ENCODE peak calls at places on chromosome 6, in five cellular contexts. E is HFF-Myc, A is H1, N is psoas muscle, T is heart left ventricle. K is an unnamed sample.

GRCh38 chr6:54916858-54917257 is 70.3 kb downstream of the FAM83B start:
- DNase-seq in E (no peak), A (no peak), N (no peak), T (no peak), K (no peak)

GRCh38 chr6:124076336-124077048 is 272.8 kb downstream of the NKAIN2 start:
- DNase-seq in E (no peak), A (no peak), N (no peak), T (no peak), K (no peak)

GRCh38 chr6:82555801-82556200 is 192.2 kb downstream of the TPBG start:
- DNase-seq in E (no peak), A (no peak), N (no peak), T (no peak), K (no peak)

GRCh38 chr6:150915868-150916267 is 50.4 kb downstream of the MTHFD1L start:
- DNase-seq in E (no peak), A (no peak), N (no peak), T (no peak), K (no peak)

GRCh38 chr6:169070506-169071176 is 183.0 kb downstream of the THBS2 start:
- DNase-seq in E (peak), A (no peak), N (peak), T (peak), K (peak)

GRCh38 chr6:8492536-8493125 is 57.3 kb upstream of the SLC35B3 start:
- DNase-seq in E (no peak), A (no peak), N (no peak), T (no peak), K (no peak)

GRCh38 chr6:148508401-148509151 is 165.9 kb downstream of the SASH1 start:
- DNase-seq in E (no peak), A (no peak), N (no peak), T (no peak), K (no peak)

GRCh38 chr6:43070028-43070632 is 6.0 kb upstream of the PTK7 start:
- DNase-seq in E (no peak), A (no peak), N (no peak), T (no peak), K (no peak)

GRCh38 chr6:2111162-2111677 is 134.2 kb downstream of the GMDS start:
- DNase-seq in E (no peak), A (no peak), N (no peak), T (no peak), K (no peak)

GRCh38 chr6:119156742-119157494 is 78.5 kb upstream of the FAM184A start:
- DNase-seq in E (no peak), A (no peak), N (no peak), T (no peak), K (no peak)

GRCh38 chr6:54481096-54481495 is 172.9 kb downstream of the TINAG start:
- DNase-seq in E (no peak), A (no peak), N (no peak), T (no peak), K (no peak)

GRCh38 chr6:107820571-107821261 is 3.4 kb downstream of the SCML4 start:
- DNase-seq in E (no peak), A (peak), N (no peak), T (no peak), K (peak)

GRCh38 chr6:24205020-24205492 is 79.0 kb downstream of the NRSN1 start:
- DNase-seq in E (peak), A (no peak), N (no peak), T (no peak), K (no peak)

GRCh38 chr6:21079468-21080048 is 514.0 kb upstream of the SOX4 start:
- DNase-seq in E (no peak), A (no peak), N (no peak), T (no peak), K (no peak)

DNA sequence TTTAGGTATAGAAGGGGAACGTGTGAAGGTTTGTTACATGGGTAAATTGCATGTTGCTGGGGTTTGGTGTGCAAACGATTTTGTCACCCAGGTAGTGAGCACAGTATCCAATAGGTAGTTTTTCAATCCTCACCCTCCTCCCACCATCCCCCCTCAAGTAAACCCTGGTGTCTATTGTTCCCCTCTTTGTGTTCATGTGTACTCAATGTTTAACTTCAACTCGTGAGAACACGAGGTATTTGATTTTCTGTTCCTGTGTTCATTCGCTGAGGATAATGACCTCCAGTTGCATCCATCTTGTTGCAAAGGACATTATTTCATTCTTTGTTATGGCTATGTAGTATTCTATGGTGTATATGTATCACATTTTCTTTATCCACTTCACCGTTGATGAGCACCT is 11.6 kb upstream of the VNN1 start:
- DNase-seq in E (no peak), A (no peak), N (no peak), T (no peak), K (no peak)
- TF ChIP-seq CTCF in E (no peak), A (no peak), N (no peak), T (no peak), K (no peak)

GRCh38 chr6:158707120-158707519 is 57.3 kb downstream of the SYTL3 start:
- DNase-seq in E (no peak), A (no peak), N (no peak), T (peak), K (no peak)

GRCh38 chr6:158707826-158708225 is 58.0 kb downstream of the SYTL3 start:
- DNase-seq in E (no peak), A (no peak), N (no peak), T (peak), K (no peak)

GRCh38 chr6:158705386-158706126 is 55.7 kb downstream of the SYTL3 start:
- DNase-seq in E (no peak), A (no peak), N (no peak), T (no peak), K (no peak)

GRCh38 chr6:158708239-158708638 is 58.4 kb downstream of the SYTL3 start:
- DNase-seq in E (no peak), A (no peak), N (no peak), T (peak), K (no peak)

GRCh38 chr6:158706369-158706982 is 56.6 kb downstream of the SYTL3 start:
- DNase-seq in E (no peak), A (no peak), N (peak), T (peak), K (no peak)
- TF ChIP-seq CTCF in E (peak), A (peak), N (peak), T (peak), K (peak)

DNA sequence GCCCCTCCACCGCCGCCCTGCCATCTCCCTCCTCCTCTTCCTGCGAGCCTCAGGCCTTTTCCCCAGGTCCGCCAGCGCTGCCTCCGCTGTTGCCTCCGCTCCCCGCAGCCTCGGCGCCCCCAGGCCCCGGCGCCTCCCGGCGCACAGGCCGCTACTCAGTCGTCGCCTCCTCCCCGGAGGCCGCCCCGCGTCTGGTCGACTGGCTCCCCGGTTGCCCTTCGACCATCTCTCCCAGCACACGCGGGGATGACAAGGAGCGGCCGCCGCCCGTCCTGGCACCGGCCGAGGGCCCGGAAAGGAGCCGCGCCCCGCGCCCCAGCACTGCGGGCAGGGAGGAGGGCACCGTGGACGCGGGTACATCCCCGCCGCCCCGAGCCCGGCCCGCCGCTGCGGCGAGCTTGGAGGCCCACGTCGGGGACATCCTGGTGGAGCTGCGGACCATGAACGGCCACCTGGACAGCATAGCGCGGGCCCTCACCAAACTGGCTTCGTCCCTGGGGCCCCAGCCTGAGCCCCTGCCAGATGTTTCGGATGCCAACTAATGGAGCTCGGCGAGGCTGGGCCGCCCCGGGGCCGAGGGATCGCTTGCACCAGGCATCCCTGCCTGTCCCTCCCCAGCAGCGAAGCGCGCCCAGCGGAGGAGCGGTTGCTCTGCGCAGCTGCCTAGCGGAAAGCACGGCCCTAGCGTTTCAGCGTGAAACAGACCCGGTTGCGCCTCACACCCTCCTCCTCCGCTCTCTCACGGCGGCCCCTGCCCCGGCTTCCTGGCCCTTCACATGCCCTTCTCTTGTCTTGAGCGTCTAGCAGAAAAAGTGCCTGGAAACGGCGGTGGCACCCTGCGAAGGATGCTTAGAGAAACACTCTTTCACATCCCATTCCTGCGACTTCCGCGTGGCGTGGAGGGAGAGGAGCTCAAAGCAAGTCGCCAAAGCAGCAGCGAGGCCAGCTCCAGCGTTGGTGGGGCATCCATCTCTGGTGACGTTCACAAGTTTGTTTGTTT is 285.7 kb upstream of the SUPT3H start:
- DNase-seq in E (no peak), A (peak), N (peak), T (peak), K (peak)
- TF ChIP-seq CTCF in E (no peak), A (no peak), N (no peak), T (no peak), K (no peak)

GRCh38 chr6:41733707-41734665 is 1.4 kb downstream of the TFEB start:
- DNase-seq in E (no peak), A (peak), N (peak), T (peak), K (peak)
- TF ChIP-seq CTCF in E (no peak), A (no peak), N (no peak), T (no peak), K (no peak)

DNA sequence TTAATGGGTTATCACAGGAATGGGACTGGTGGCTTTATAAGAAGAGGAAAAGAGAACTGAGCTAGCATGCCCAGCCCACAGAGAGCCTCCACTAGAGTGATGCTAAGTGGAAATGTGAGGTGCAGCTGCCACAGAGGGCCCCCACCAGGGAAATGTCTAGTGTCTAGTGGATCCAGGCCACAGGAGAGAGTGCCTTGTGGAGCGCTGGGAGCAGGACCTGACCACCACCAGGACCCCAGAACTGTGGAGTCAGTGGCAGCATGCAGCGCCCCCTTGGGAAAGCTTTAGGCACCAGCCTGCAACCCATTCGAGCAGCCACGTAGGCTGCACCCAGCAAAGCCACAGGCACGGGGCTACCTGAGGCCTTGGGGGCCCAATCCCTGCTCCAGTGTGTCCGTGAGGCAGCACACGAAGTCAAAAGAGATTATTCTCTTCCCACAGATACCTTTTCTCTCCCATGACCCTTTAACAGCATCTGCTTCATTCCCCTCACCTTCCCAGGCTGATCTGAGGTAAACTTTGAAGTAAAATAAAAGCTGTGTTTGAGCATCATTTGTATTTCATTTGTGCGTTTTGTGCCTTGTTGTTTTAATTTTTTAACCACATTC is 4.4 kb downstream of the HLA-E start:
- DNase-seq in E (no peak), A (peak), N (no peak), T (no peak), K (peak)
- TF ChIP-seq CTCF in E (peak), A (peak), N (no peak), T (no peak), K (no peak)

GRCh38 chr6:19731286-19731685 is 105.9 kb upstream of the ID4 start:
- DNase-seq in E (peak), A (no peak), N (no peak), T (no peak), K (no peak)

GRCh38 chr6:19734061-19734460 is 103.1 kb upstream of the ID4 start:
- DNase-seq in E (no peak), A (no peak), N (no peak), T (no peak), K (no peak)

GRCh38 chr6:19737968-19738367 is 99.2 kb upstream of the ID4 start:
- DNase-seq in E (no peak), A (no peak), N (no peak), T (no peak), K (no peak)

GRCh38 chr6:19734519-19734918 is 102.7 kb upstream of the ID4 start:
- DNase-seq in E (no peak), A (no peak), N (no peak), T (no peak), K (no peak)

GRCh38 chr6:19736066-19736465 is 101.1 kb upstream of the ID4 start:
- DNase-seq in E (no peak), A (no peak), N (no peak), T (no peak), K (no peak)
- TF ChIP-seq CTCF in E (no peak), A (no peak), N (no peak), T (no peak), K (no peak)

DNA sequence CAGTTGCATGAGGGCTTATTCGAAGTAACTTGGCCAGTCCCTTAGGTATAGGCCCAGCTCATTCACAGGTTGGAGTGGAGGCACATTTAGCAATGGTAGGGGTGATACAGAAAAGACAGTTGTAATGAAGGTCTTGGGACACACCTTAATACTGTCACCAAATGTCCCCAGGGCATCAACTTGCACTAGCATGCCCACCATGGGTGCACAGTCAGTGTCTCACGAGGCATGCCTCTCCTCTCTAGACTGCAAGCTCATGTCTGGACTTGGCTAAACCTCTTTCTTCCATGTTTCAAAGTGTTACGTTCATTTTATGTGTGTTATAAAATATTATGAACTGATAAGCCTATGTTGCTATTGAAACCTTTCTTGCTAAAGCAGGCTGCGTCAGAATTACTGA is 124.0 kb upstream of the ECI2 start:
- DNase-seq in E (no peak), A (no peak), N (no peak), T (no peak), K (no peak)
- TF ChIP-seq CTCF in E (no peak), A (no peak), N (no peak), T (no peak), K (no peak)

GRCh38 chr6:88760091-88760490 is 203.3 kb downstream of the RNGTT start:
- DNase-seq in E (no peak), A (no peak), N (no peak), T (no peak), K (no peak)

GRCh38 chr6:88763160-88763559 is 200.3 kb downstream of the RNGTT start:
- DNase-seq in E (no peak), A (no peak), N (no peak), T (no peak), K (no peak)

GRCh38 chr6:88761237-88762031 is 202.0 kb downstream of the RNGTT start:
- DNase-seq in E (no peak), A (no peak), N (no peak), T (no peak), K (no peak)
- TF ChIP-seq CTCF in E (no peak), A (peak), N (no peak), T (no peak), K (no peak)

K was measured in osteocyte.